ENCODE peak calls at places on chromosomes 6 and 20, in seven cellular contexts. One of them, this sample, is unnamed.

GRCh38 chr6:9250852-9251251 is 815.5 kb upstream of the SLC35B3 start:
- DNase-seq in GM23338: peak; percentile 87
- DNase-seq in AG04450: peak; percentile 8
- DNase-seq in HepG2: peak; percentile 16
- DNase-seq in AG10803: peak; percentile 26
- DNase-seq in colonic mucosa: peak; percentile 24
- DNase-seq in astrocyte of the spinal cord: peak; percentile 60
- DNase-seq in this sample: no peak

GRCh38 chr6:133899556-133899955 is 10.6 kb downstream of the TCF21 start:
- DNase-seq in GM23338: no peak
- DNase-seq in AG04450: no peak
- DNase-seq in HepG2: no peak
- DNase-seq in AG10803: peak; percentile 69
- DNase-seq in colonic mucosa: no peak
- DNase-seq in astrocyte of the spinal cord: no peak
- DNase-seq in this sample: no peak

GRCh38 chr6:37503486-37503980 is 3.8 kb upstream of the CCDC167 start:
- DNase-seq in GM23338: no peak
- DNase-seq in AG04450: no peak
- DNase-seq in HepG2: no peak
- DNase-seq in AG10803: no peak
- DNase-seq in colonic mucosa: no peak
- DNase-seq in astrocyte of the spinal cord: no peak
- DNase-seq in this sample: no peak

GRCh38 chr6:125111219-125111983 is 42.2 kb upstream of the TPD52L1 start:
- DNase-seq in GM23338: no peak
- DNase-seq in AG04450: no peak
- DNase-seq in HepG2: no peak
- DNase-seq in AG10803: no peak
- DNase-seq in colonic mucosa: no peak
- DNase-seq in astrocyte of the spinal cord: no peak
- DNase-seq in this sample: no peak

GRCh38 chr6:106757722-106758467 is 128.5 kb downstream of the QRSL1 start:
- DNase-seq in GM23338: no peak
- DNase-seq in AG04450: no peak
- DNase-seq in HepG2: no peak
- DNase-seq in AG10803: no peak
- DNase-seq in colonic mucosa: no peak
- DNase-seq in astrocyte of the spinal cord: no peak
- DNase-seq in this sample: no peak

GRCh38 chr6:7112741-7113313 is 5.1 kb downstream of the RREB1 start:
- DNase-seq in GM23338: no peak
- DNase-seq in AG04450: no peak
- DNase-seq in HepG2: peak; percentile 69
- DNase-seq in AG10803: no peak
- DNase-seq in colonic mucosa: peak; percentile 63
- DNase-seq in astrocyte of the spinal cord: no peak
- DNase-seq in this sample: no peak

GRCh38 chr6:125918681-125919566 is 37.6 kb upstream of the HINT3 start:
- DNase-seq in GM23338: peak; percentile 40
- DNase-seq in AG04450: peak; percentile 46
- DNase-seq in HepG2: peak; percentile 97
- DNase-seq in AG10803: peak; percentile 70
- DNase-seq in colonic mucosa: peak; percentile 66
- DNase-seq in astrocyte of the spinal cord: peak; percentile 82
- DNase-seq in this sample: peak; percentile 79

GRCh38 chr20:56636701-56637100 is 7.6 kb downstream of the TFAP2C start:
- DNase-seq in GM23338: no peak
- DNase-seq in AG04450: no peak
- DNase-seq in HepG2: no peak
- DNase-seq in AG10803: peak; percentile 90
- DNase-seq in colonic mucosa: no peak
- DNase-seq in astrocyte of the spinal cord: peak; percentile 80
- DNase-seq in this sample: no peak

GRCh38 chr20:35283441-35284266 is 918 bp downstream of the EIF6 start:
- DNase-seq in GM23338: no peak
- DNase-seq in AG04450: no peak
- DNase-seq in HepG2: no peak
- DNase-seq in AG10803: no peak
- DNase-seq in colonic mucosa: no peak
- DNase-seq in astrocyte of the spinal cord: no peak
- DNase-seq in this sample: no peak

GRCh38 chr20:4441191-4441590 is 280.5 kb upstream of the PRND start:
- DNase-seq in GM23338: no peak
- DNase-seq in AG04450: no peak
- DNase-seq in HepG2: no peak
- DNase-seq in AG10803: peak; percentile 50
- DNase-seq in colonic mucosa: no peak
- DNase-seq in astrocyte of the spinal cord: no peak
- DNase-seq in this sample: no peak

GRCh38 chr6:158057213-158057987 is 75.7 kb downstream of the SYNJ2 start:
- DNase-seq in GM23338: no peak
- DNase-seq in AG04450: peak; percentile 78
- DNase-seq in HepG2: no peak
- DNase-seq in AG10803: peak; percentile 95
- DNase-seq in colonic mucosa: no peak
- DNase-seq in astrocyte of the spinal cord: peak; percentile 95
- DNase-seq in this sample: peak; percentile 84

GRCh38 chr6:84432616-84433015 is 205.2 kb upstream of the CEP162 start:
- DNase-seq in GM23338: no peak
- DNase-seq in AG04450: no peak
- DNase-seq in HepG2: no peak
- DNase-seq in AG10803: peak; percentile 36
- DNase-seq in colonic mucosa: no peak
- DNase-seq in astrocyte of the spinal cord: no peak
- DNase-seq in this sample: peak; percentile 72

GRCh38 chr6:10146723-10147451 is 268.0 kb downstream of the TFAP2A start:
- DNase-seq in GM23338: peak; percentile 84
- DNase-seq in AG04450: no peak
- DNase-seq in HepG2: peak; percentile 44
- DNase-seq in AG10803: peak; percentile 13
- DNase-seq in colonic mucosa: no peak
- DNase-seq in astrocyte of the spinal cord: peak; percentile 9
- DNase-seq in this sample: no peak

GRCh38 chr6:11368760-11369159 is 136.3 kb upstream of the NEDD9 start:
- DNase-seq in GM23338: no peak
- DNase-seq in AG04450: no peak
- DNase-seq in HepG2: no peak
- DNase-seq in AG10803: no peak
- DNase-seq in colonic mucosa: no peak
- DNase-seq in astrocyte of the spinal cord: peak; percentile 44
- DNase-seq in this sample: no peak

GRCh38 chr6:52667572-52667971 is 3.3 kb upstream of the TMEM14A start:
- DNase-seq in GM23338: no peak
- DNase-seq in AG04450: no peak
- DNase-seq in HepG2: no peak
- DNase-seq in AG10803: no peak
- DNase-seq in colonic mucosa: no peak
- DNase-seq in astrocyte of the spinal cord: no peak
- DNase-seq in this sample: no peak

GRCh38 chr6:73854998-73855718 is 159.2 kb downstream of the CD109 start:
- DNase-seq in GM23338: peak; percentile 83
- DNase-seq in AG04450: peak; percentile 48
- DNase-seq in HepG2: peak; percentile 46
- DNase-seq in AG10803: peak; percentile 81
- DNase-seq in colonic mucosa: peak; percentile 23
- DNase-seq in astrocyte of the spinal cord: peak; percentile 67
- DNase-seq in this sample: no peak

GRCh38 chr6:130927305-130927704 is 100.1 kb downstream of the SMLR1 start:
- DNase-seq in GM23338: no peak
- DNase-seq in AG04450: no peak
- DNase-seq in HepG2: peak; percentile 54
- DNase-seq in AG10803: no peak
- DNase-seq in colonic mucosa: peak; percentile 31
- DNase-seq in astrocyte of the spinal cord: no peak
- DNase-seq in this sample: no peak

GRCh38 chr6:163415620-163416379 is 1.3 kb downstream of the QKI start:
- DNase-seq in GM23338: peak; percentile 66
- DNase-seq in AG04450: no peak
- DNase-seq in HepG2: peak; percentile 53
- DNase-seq in AG10803: peak; percentile 60
- DNase-seq in colonic mucosa: no peak
- DNase-seq in astrocyte of the spinal cord: peak; percentile 73
- DNase-seq in this sample: no peak

GRCh38 chr6:41284726-41285125 is 1.8 kb downstream of the TREM1 start:
- DNase-seq in GM23338: no peak
- DNase-seq in AG04450: no peak
- DNase-seq in HepG2: no peak
- DNase-seq in AG10803: peak; percentile 35
- DNase-seq in colonic mucosa: no peak
- DNase-seq in astrocyte of the spinal cord: no peak
- DNase-seq in this sample: peak; percentile 41

GRCh38 chr6:118580585-118581419 is 32.7 kb downstream of the PLN start:
- DNase-seq in GM23338: peak; percentile 88
- DNase-seq in AG04450: peak; percentile 30
- DNase-seq in HepG2: peak; percentile 75
- DNase-seq in AG10803: peak; percentile 87
- DNase-seq in colonic mucosa: peak; percentile 44
- DNase-seq in astrocyte of the spinal cord: peak; percentile 81
- DNase-seq in this sample: peak; percentile 59

GRCh38 chr6:111329882-111330633 is 153.0 kb downstream of the REV3L start:
- DNase-seq in GM23338: no peak
- DNase-seq in AG04450: no peak
- DNase-seq in HepG2: no peak
- DNase-seq in AG10803: no peak
- DNase-seq in colonic mucosa: no peak
- DNase-seq in astrocyte of the spinal cord: no peak
- DNase-seq in this sample: no peak

GRCh38 chr20:25622450-25623224 is 1.2 kb downstream of the NANP start:
- DNase-seq in GM23338: peak; percentile 16
- DNase-seq in AG04450: no peak
- DNase-seq in HepG2: peak; percentile 20
- DNase-seq in AG10803: no peak
- DNase-seq in colonic mucosa: no peak
- DNase-seq in astrocyte of the spinal cord: peak; percentile 17
- DNase-seq in this sample: no peak

GRCh38 chr6:13299403-13299821 is 28.9 kb downstream of the TBC1D7 start:
- DNase-seq in GM23338: no peak
- DNase-seq in AG04450: no peak
- DNase-seq in HepG2: no peak
- DNase-seq in AG10803: no peak
- DNase-seq in colonic mucosa: no peak
- DNase-seq in astrocyte of the spinal cord: no peak
- DNase-seq in this sample: no peak

GRCh38 chr6:13294499-13295069 is 33.8 kb downstream of the TBC1D7 start:
- DNase-seq in GM23338: no peak
- DNase-seq in AG04450: no peak
- DNase-seq in HepG2: no peak
- DNase-seq in AG10803: no peak
- DNase-seq in colonic mucosa: peak; percentile 16
- DNase-seq in astrocyte of the spinal cord: no peak
- DNase-seq in this sample: no peak

GRCh38 chr6:13297391-13297790 is 30.9 kb downstream of the TBC1D7 start:
- DNase-seq in GM23338: no peak
- DNase-seq in AG04450: no peak
- DNase-seq in HepG2: no peak
- DNase-seq in AG10803: no peak
- DNase-seq in colonic mucosa: no peak
- DNase-seq in astrocyte of the spinal cord: no peak
- DNase-seq in this sample: no peak

GRCh38 chr6:13295576-13295975 is 32.8 kb downstream of the TBC1D7 start:
- DNase-seq in GM23338: no peak
- DNase-seq in AG04450: no peak
- DNase-seq in HepG2: no peak
- DNase-seq in AG10803: no peak
- DNase-seq in colonic mucosa: peak; percentile 4
- DNase-seq in astrocyte of the spinal cord: no peak
- DNase-seq in this sample: no peak

GRCh38 chr6:13296536-13296997 is 31.8 kb downstream of the TBC1D7 start:
- DNase-seq in GM23338: peak; percentile 57
- DNase-seq in AG04450: no peak
- DNase-seq in HepG2: no peak
- DNase-seq in AG10803: no peak
- DNase-seq in colonic mucosa: no peak
- DNase-seq in astrocyte of the spinal cord: no peak
- DNase-seq in this sample: no peak
- H3K4me3 ChIP-seq in GM23338: no peak overlapping the region
- H3K4me3 ChIP-seq in AG04450: no peak overlapping the region
- H3K4me3 ChIP-seq in HepG2: no peak overlapping the region
- H3K4me3 ChIP-seq in AG10803: no peak overlapping the region
- H3K4me3 ChIP-seq in colonic mucosa: no peak overlapping the region
- H3K4me3 ChIP-seq in astrocyte of the spinal cord: no peak overlapping the region
- H3K4me3 ChIP-seq in this sample: no peak overlapping the region

GRCh38 chr6:3186974-3187382 is 29.6 kb upstream of the TUBB2A start:
- DNase-seq in GM23338: no peak
- DNase-seq in AG04450: no peak
- DNase-seq in HepG2: no peak
- DNase-seq in AG10803: no peak
- DNase-seq in colonic mucosa: no peak
- DNase-seq in astrocyte of the spinal cord: no peak
- DNase-seq in this sample: no peak
- H3K4me3 ChIP-seq in GM23338: no peak overlapping the region
- H3K4me3 ChIP-seq in AG04450: no peak overlapping the region
- H3K4me3 ChIP-seq in HepG2: no peak overlapping the region
- H3K4me3 ChIP-seq in AG10803: no peak overlapping the region
- H3K4me3 ChIP-seq in colonic mucosa: no peak overlapping the region
- H3K4me3 ChIP-seq in astrocyte of the spinal cord: no peak overlapping the region
- H3K4me3 ChIP-seq in this sample: no peak overlapping the region

GRCh38 chr6:16716450-16716858 is 44.8 kb downstream of the ATXN1 start:
- DNase-seq in GM23338: no peak
- DNase-seq in AG04450: no peak
- DNase-seq in HepG2: peak; percentile 74
- DNase-seq in AG10803: no peak
- DNase-seq in colonic mucosa: no peak
- DNase-seq in astrocyte of the spinal cord: no peak
- DNase-seq in this sample: no peak

GRCh38 chr6:16712250-16712930 is 48.9 kb downstream of the ATXN1 start:
- DNase-seq in GM23338: no peak
- DNase-seq in AG04450: no peak
- DNase-seq in HepG2: no peak
- DNase-seq in AG10803: no peak
- DNase-seq in colonic mucosa: no peak
- DNase-seq in astrocyte of the spinal cord: no peak
- DNase-seq in this sample: no peak

GRCh38 chr6:16711551-16712249 is 49.6 kb downstream of the ATXN1 start:
- DNase-seq in GM23338: no peak
- DNase-seq in AG04450: no peak
- DNase-seq in HepG2: peak; percentile 59
- DNase-seq in AG10803: no peak
- DNase-seq in colonic mucosa: no peak
- DNase-seq in astrocyte of the spinal cord: no peak
- DNase-seq in this sample: no peak

GRCh38 chr6:16712931-16713484 is 48.3 kb downstream of the ATXN1 start:
- DNase-seq in GM23338: peak; percentile 21
- DNase-seq in AG04450: peak; percentile 66
- DNase-seq in HepG2: no peak
- DNase-seq in AG10803: peak; percentile 93
- DNase-seq in colonic mucosa: no peak
- DNase-seq in astrocyte of the spinal cord: peak; percentile 91
- DNase-seq in this sample: peak; percentile 79

GRCh38 chr6:16713597-16713996 is 47.7 kb downstream of the ATXN1 start:
- DNase-seq in GM23338: no peak
- DNase-seq in AG04450: no peak
- DNase-seq in HepG2: no peak
- DNase-seq in AG10803: no peak
- DNase-seq in colonic mucosa: no peak
- DNase-seq in astrocyte of the spinal cord: no peak
- DNase-seq in this sample: no peak
- H3K4me3 ChIP-seq in GM23338: no peak overlapping the region
- H3K4me3 ChIP-seq in AG04450: no peak overlapping the region
- H3K4me3 ChIP-seq in HepG2: no peak overlapping the region
- H3K4me3 ChIP-seq in AG10803: peak overlapping the region; percentile 18
- H3K4me3 ChIP-seq in colonic mucosa: no peak overlapping the region
- H3K4me3 ChIP-seq in astrocyte of the spinal cord: no peak overlapping the region
- H3K4me3 ChIP-seq in this sample: no peak overlapping the region

GRCh38 chr20:8062781-8063180 is 43.2 kb upstream of the TMX4 start:
- DNase-seq in GM23338: no peak
- DNase-seq in AG04450: no peak
- DNase-seq in HepG2: no peak
- DNase-seq in AG10803: no peak
- DNase-seq in colonic mucosa: no peak
- DNase-seq in astrocyte of the spinal cord: no peak
- DNase-seq in this sample: no peak
- H3K4me3 ChIP-seq in GM23338: no peak overlapping the region
- H3K4me3 ChIP-seq in AG04450: no peak overlapping the region
- H3K4me3 ChIP-seq in HepG2: no peak overlapping the region
- H3K4me3 ChIP-seq in AG10803: no peak overlapping the region
- H3K4me3 ChIP-seq in colonic mucosa: no peak overlapping the region
- H3K4me3 ChIP-seq in astrocyte of the spinal cord: no peak overlapping the region
- H3K4me3 ChIP-seq in this sample: no peak overlapping the region